ENCODE peak calls at places on chromosomes 11 and 22, in eight cellular contexts. One of them, this sample, is unnamed.
A peak's percentile ranks its signal among the peaks of the same experiment; 100 is the strongest.

GRCh38 chr11:41784513-41785335 is 325.3 kb upstream of the LRRC4C start:
- DNase-seq in WTC11: no peak
- DNase-seq in uterus: no peak
- DNase-seq in activated CD4-positive, alpha-beta T cell treated with anti-CD3 and anti-CD28 coated beads for 36 hours: no peak
- DNase-seq in keratinocyte: peak; percentile 42
- DNase-seq in HuH-7.5: no peak
- DNase-seq in frontal cortex: no peak
- DNase-seq in T follicular helper cell: no peak
- DNase-seq in this sample: no peak

GRCh38 chr11:67639438-67639859 is at the start of gene TBX10:
- DNase-seq in uterus: no peak
- DNase-seq in activated CD4-positive, alpha-beta T cell treated with anti-CD3 and anti-CD28 coated beads for 36 hours: no peak
- DNase-seq in keratinocyte: no peak
- DNase-seq in WTC11: no peak
- DNase-seq in T follicular helper cell: no peak
- DNase-seq in HuH-7.5: no peak
- DNase-seq in frontal cortex: no peak
- DNase-seq in this sample: peak; percentile 50

GRCh38 chr22:38799265-38800002 is 5.5 kb upstream of the DNAL4 start:
- DNase-seq in T follicular helper cell: no peak
- DNase-seq in frontal cortex: no peak
- DNase-seq in uterus: no peak
- DNase-seq in keratinocyte: peak; percentile 13
- DNase-seq in activated CD4-positive, alpha-beta T cell treated with anti-CD3 and anti-CD28 coated beads for 36 hours: no peak
- DNase-seq in WTC11: no peak
- DNase-seq in HuH-7.5: no peak
- DNase-seq in this sample: no peak

GRCh38 chr11:19237813-19238212 is 2.9 kb downstream of the E2F8 start:
- DNase-seq in uterus: no peak
- DNase-seq in WTC11: no peak
- DNase-seq in HuH-7.5: no peak
- DNase-seq in activated CD4-positive, alpha-beta T cell treated with anti-CD3 and anti-CD28 coated beads for 36 hours: no peak
- DNase-seq in keratinocyte: no peak
- DNase-seq in frontal cortex: no peak
- DNase-seq in T follicular helper cell: no peak
- DNase-seq in this sample: no peak

GRCh38 chr11:66616379-66617147 is at the start of gene RBM14:
- DNase-seq in HuH-7.5: peak; percentile 100
- DNase-seq in frontal cortex: peak; percentile 97
- DNase-seq in keratinocyte: peak; percentile 96
- DNase-seq in T follicular helper cell: peak; percentile 98
- DNase-seq in WTC11: peak; percentile 99
- DNase-seq in activated CD4-positive, alpha-beta T cell treated with anti-CD3 and anti-CD28 coated beads for 36 hours: peak; percentile 99
- DNase-seq in uterus: peak; percentile 98
- DNase-seq in this sample: peak; percentile 99

GRCh38 chr22:35205956-35206355 is 51.3 kb upstream of the HMGXB4 start:
- DNase-seq in keratinocyte: no peak
- DNase-seq in uterus: no peak
- DNase-seq in T follicular helper cell: no peak
- DNase-seq in activated CD4-positive, alpha-beta T cell treated with anti-CD3 and anti-CD28 coated beads for 36 hours: no peak
- DNase-seq in WTC11: no peak
- DNase-seq in HuH-7.5: no peak
- DNase-seq in frontal cortex: no peak
- DNase-seq in this sample: no peak

GRCh38 chr11:9039194-9039593 is 35.4 kb upstream of the NRIP3 start:
- DNase-seq in HuH-7.5: no peak
- DNase-seq in frontal cortex: no peak
- DNase-seq in activated CD4-positive, alpha-beta T cell treated with anti-CD3 and anti-CD28 coated beads for 36 hours: no peak
- DNase-seq in uterus: no peak
- DNase-seq in WTC11: no peak
- DNase-seq in keratinocyte: no peak
- DNase-seq in T follicular helper cell: no peak
- DNase-seq in this sample: no peak

GRCh38 chr11:12167098-12167999 is 57.0 kb downstream of the MICAL2 start:
- DNase-seq in WTC11: no peak
- DNase-seq in T follicular helper cell: no peak
- DNase-seq in frontal cortex: no peak
- DNase-seq in keratinocyte: no peak
- DNase-seq in activated CD4-positive, alpha-beta T cell treated with anti-CD3 and anti-CD28 coated beads for 36 hours: peak; percentile 68
- DNase-seq in HuH-7.5: no peak
- DNase-seq in uterus: no peak
- DNase-seq in this sample: peak; percentile 41